ENCODE peak calls at places on chromosomes 3 and 15, in nine cellular contexts. U, B, A, F, N, S, Y, H and D are unnamed samples.

GRCh38 chr3:109337393-109337792 is at the start of gene DPPA4:
- DNase-seq in N (no peak), H (no peak), S (no peak), B (no peak), Y (no peak), U (no peak), A (no peak), F (peak), D (no peak)

GRCh38 chr15:52102468-52102867 is 10.1 kb downstream of the BCL2L10 start:
- DNase-seq in B (no peak), F (no peak), Y (no peak), A (no peak), U (no peak), N (no peak), S (no peak), H (no peak), D (no peak)

GRCh38 chr3:12947504-12948369 is 106.4 kb upstream of the RPL32 start:
- DNase-seq in B (no peak), N (no peak), S (no peak), Y (no peak), H (no peak), A (peak), F (peak), U (peak), D (peak)

GRCh38 chr15:70316059-70316600 is 218.4 kb upstream of the TLE3 start:
- DNase-seq in N (no peak), Y (no peak), F (no peak), H (no peak), S (no peak), B (no peak), A (no peak), U (no peak), D (peak)

GRCh38 chr3:124351430-124352142 is 359.7 kb upstream of the ROPN1 start:
- DNase-seq in B (no peak), F (peak), A (peak), N (peak), Y (no peak), S (peak), H (no peak), U (no peak), D (peak)

GRCh38 chr3:48687220-48687678 is 1.5 kb upstream of the NCKIPSD start:
- DNase-seq in S (no peak), F (no peak), N (no peak), Y (no peak), H (no peak), A (no peak), U (no peak), B (no peak), D (no peak)

GRCh38 chr3:157447026-157447694 is 10.5 kb downstream of the PTX3 start:
- DNase-seq in N (no peak), H (no peak), Y (no peak), A (peak), U (no peak), B (no peak), F (peak), S (no peak), D (no peak)

GRCh38 chr3:58369038-58369437 is 36.3 kb downstream of the PXK start:
- DNase-seq in U (no peak), N (no peak), A (no peak), S (no peak), F (no peak), H (no peak), Y (no peak), B (no peak), D (no peak)

GRCh38 chr3:38022887-38023709 is 6.3 kb downstream of the PLCD1 start:
- DNase-seq in U (peak), N (no peak), S (no peak), Y (no peak), B (no peak), A (no peak), H (no peak), F (no peak), D (no peak)

GRCh38 chr3:52444860-52445793 is at the start of gene SEMA3G:
- DNase-seq in N (peak), U (peak), A (peak), Y (peak), B (peak), S (peak), F (peak), H (peak), D (peak)

GRCh38 chr3:98651766-98652077 is 58.3 kb upstream of the CPOX start:
- DNase-seq in Y (no peak), S (no peak), F (no peak), H (no peak), U (no peak), B (no peak), A (no peak), N (no peak), D (no peak)

GRCh38 chr3:11159421-11159904 is 5.2 kb downstream of the HRH1 start:
- DNase-seq in B (no peak), Y (no peak), N (no peak), U (no peak), H (peak), A (no peak), S (no peak), F (peak), D (peak)